ENCODE peak calls at places on chromosomes 16 and 17, in ten cellular contexts. J is stimulated activated CD4-positive, alpha-beta T cell treated with anti-CD3 and anti-CD28 coated beads, Interleukin-4, amount 100 ng/mL, for 1 hour; I is cardiac muscle cell; C is kidney glomerular epithelial cell; M is WTC11; H is GM12878; L is naive thymus-derived CD8-positive, alpha-beta T cell; B is adipocyte; T is activated CD8-positive, alpha-beta T cell treated with anti-CD3 and anti-CD28 coated beads, Interleukin-2, amount 10 ng/mL, durations not matched to agents 7 days and 5 days; D is iris pigment epithelial cell. N is an unnamed sample.

GRCh38 chr17:7636192-7636591 is 6.3 kb downstream of the SHBG start:
- DNase-seq in J (no peak), I (no peak), C (no peak), M (no peak), H (no peak), L (no peak), B (no peak), T (no peak), D (no peak), N (no peak)

GRCh38 chr17:82929011-82929622 is 89.3 kb upstream of the ZNF750 start:
- DNase-seq in J (no peak), I (no peak), C (no peak), M (no peak), H (no peak), L (no peak), B (no peak), T (no peak), D (no peak), N (no peak)

GRCh38 chr16:11964761-11965539 is at the start of gene TNFRSF17:
- DNase-seq in J (no peak), I (no peak), C (no peak), M (no peak), H (peak), L (no peak), B (peak), T (no peak), D (peak), N (no peak)

GRCh38 chr16:30910427-30911029 is 12.8 kb upstream of the FBXL19 start:
- DNase-seq in J (no peak), I (no peak), C (no peak), M (peak), H (no peak), L (no peak), B (no peak), T (no peak), D (no peak), N (no peak)

GRCh38 chr16:3256146-3256875 is at the start of gene MEFV:
- DNase-seq in J (no peak), I (peak), C (no peak), M (no peak), H (no peak), L (no peak), B (no peak), T (no peak), D (peak), N (peak)

GRCh38 chr17:48014603-48015037 is 23.0 kb downstream of the COPZ2 start:
- DNase-seq in J (no peak), I (no peak), C (no peak), M (no peak), H (no peak), L (no peak), B (no peak), T (no peak), D (no peak), N (no peak)

GRCh38 chr17:1882836-1883235 is 53.0 kb downstream of the RPA1 start:
- DNase-seq in J (no peak), I (peak), C (no peak), M (peak), H (no peak), L (no peak), B (peak), T (peak), D (peak), N (peak)

GRCh38 chr16:8853611-8854010 is 15.2 kb downstream of the CARHSP1 start:
- DNase-seq in J (no peak), I (no peak), C (no peak), M (no peak), H (no peak), L (no peak), B (no peak), T (no peak), D (peak), N (no peak)

GRCh38 chr16:77276686-77277085 is 77.5 kb downstream of the SYCE1L start:
- DNase-seq in J (no peak), I (no peak), C (no peak), M (no peak), H (no peak), L (no peak), B (no peak), T (no peak), D (no peak), N (no peak)

GRCh38 chr17:82444941-82445521 is 5.5 kb downstream of the CYBC1 start:
- DNase-seq in J (no peak), I (peak), C (no peak), M (no peak), H (no peak), L (no peak), B (no peak), T (no peak), D (no peak), N (no peak)

GRCh38 chr17:74426551-74427047 is 5.3 kb upstream of the GPRC5C start:
- DNase-seq in J (no peak), I (peak), C (no peak), M (no peak), H (no peak), L (no peak), B (no peak), T (no peak), D (no peak), N (no peak)

GRCh38 chr16:56450275-56450889 is 750 bp downstream of the NUDT21 start:
- DNase-seq in J (no peak), I (peak), C (no peak), M (no peak), H (no peak), L (no peak), B (peak), T (no peak), D (peak), N (peak)

GRCh38 chr16:81493755-81494433 is 49.3 kb downstream of the CMIP start:
- DNase-seq in J (peak), I (peak), C (peak), M (no peak), H (no peak), L (no peak), B (peak), T (no peak), D (peak), N (peak)

GRCh38 chr16:9072806-9073341 is 18.6 kb upstream of the HAPSTR1 start:
- DNase-seq in J (peak), I (peak), C (no peak), M (no peak), H (peak), L (no peak), B (peak), T (peak), D (peak), N (peak)

GRCh38 chr16:81688182-81688581 is 90.9 kb upstream of the PLCG2 start:
- DNase-seq in J (no peak), I (no peak), C (no peak), M (no peak), H (no peak), L (no peak), B (no peak), T (peak), D (no peak), N (no peak)

GRCh38 chr16:66517586-66518263 is 32.2 kb downstream of the TK2 start:
- DNase-seq in J (no peak), I (no peak), C (no peak), M (no peak), H (no peak), L (no peak), B (no peak), T (no peak), D (no peak), N (no peak)

GRCh38 chr16:20976568-20976967 is 76.0 kb downstream of the LYRM1 start:
- DNase-seq in J (no peak), I (no peak), C (no peak), M (no peak), H (no peak), L (no peak), B (no peak), T (no peak), D (no peak), N (no peak)

GRCh38 chr16:79823644-79824043 is 223.1 kb upstream of the MAF start:
- DNase-seq in J (no peak), I (no peak), C (no peak), M (no peak), H (no peak), L (no peak), B (no peak), T (no peak), D (no peak), N (peak)

GRCh38 chr16:85303354-85303883 is 191.1 kb upstream of the CIBAR2 start:
- DNase-seq in J (peak), I (peak), C (peak), M (peak), H (no peak), L (peak), B (no peak), T (peak), D (no peak), N (peak)

GRCh38 chr17:7307686-7308624 is 527 bp downstream of the EIF5A start:
- DNase-seq in J (peak), I (peak), C (peak), M (peak), H (no peak), L (peak), B (peak), T (peak), D (peak), N (peak)

GRCh38 chr17:29059281-29059680 is 16.3 kb downstream of the PIPOX start:
- DNase-seq in J (no peak), I (peak), C (peak), M (no peak), H (no peak), L (no peak), B (peak), T (no peak), D (peak), N (peak)

GRCh38 chr17:6683081-6683684 is 30.0 kb downstream of the SLC13A5 start:
- DNase-seq in J (no peak), I (no peak), C (no peak), M (no peak), H (no peak), L (no peak), B (no peak), T (no peak), D (no peak), N (no peak)

GRCh38 chr16:3938843-3939624 is 58.5 kb upstream of the CREBBP start:
- DNase-seq in J (peak), I (peak), C (peak), M (peak), H (no peak), L (peak), B (peak), T (peak), D (peak), N (peak)

GRCh38 chr17:30222741-30223175 is 12.7 kb downstream of the SLC6A4 start:
- DNase-seq in J (no peak), I (no peak), C (no peak), M (no peak), H (no peak), L (no peak), B (no peak), T (no peak), D (no peak), N (no peak)

GRCh38 chr16:50699345-50700159 is 6.1 kb downstream of the NOD2 start:
- DNase-seq in J (peak), I (peak), C (no peak), M (no peak), H (no peak), L (no peak), B (no peak), T (no peak), D (peak), N (peak)

GRCh38 chr17:58303981-58304734 is 23.4 kb upstream of the MPO start:
- DNase-seq in J (peak), I (peak), C (no peak), M (peak), H (no peak), L (peak), B (peak), T (peak), D (peak), N (peak)

GRCh38 chr17:63039342-63039741 is 73.3 kb downstream of the TANC2 start:
- DNase-seq in J (no peak), I (no peak), C (no peak), M (no peak), H (no peak), L (no peak), B (no peak), T (no peak), D (no peak), N (no peak)

GRCh38 chr17:3026856-3027751 is 36.3 kb downstream of the OR1D5 start:
- DNase-seq in J (no peak), I (peak), C (no peak), M (no peak), H (no peak), L (no peak), B (no peak), T (no peak), D (no peak), N (peak)

GRCh38 chr17:13864551-13864950 is 204.8 kb upstream of the COX10 start:
- DNase-seq in J (no peak), I (peak), C (no peak), M (no peak), H (no peak), L (no peak), B (peak), T (no peak), D (peak), N (peak)

GRCh38 chr17:8048736-8049135 is 9.9 kb downstream of the ALOX15B start:
- DNase-seq in J (no peak), I (no peak), C (no peak), M (no peak), H (no peak), L (no peak), B (no peak), T (no peak), D (no peak), N (no peak)

GRCh38 chr16:59170065-59170712 is 436.1 kb upstream of the GOT2 start:
- DNase-seq in J (no peak), I (no peak), C (no peak), M (peak), H (no peak), L (no peak), B (no peak), T (no peak), D (no peak), N (no peak)

GRCh38 chr16:25051446-25052160 is 36.4 kb upstream of the ARHGAP17 start:
- DNase-seq in J (no peak), I (peak), C (peak), M (no peak), H (no peak), L (no peak), B (peak), T (no peak), D (peak), N (peak)

GRCh38 chr16:15618392-15618791 is 24.6 kb downstream of the MARF1 start:
- DNase-seq in J (no peak), I (peak), C (peak), M (no peak), H (no peak), L (no peak), B (peak), T (no peak), D (peak), N (peak)

GRCh38 chr17:45646288-45646988 is 137.7 kb upstream of the CRHR1 start:
- DNase-seq in J (no peak), I (no peak), C (no peak), M (no peak), H (no peak), L (no peak), B (no peak), T (peak), D (no peak), N (no peak)

N was measured in cardiac fibroblast.